ENCODE peak calls at places on chromosomes 13 and 19, in four cellular contexts. P is cardiac septum; V is CD4-positive, alpha-beta T cell; S is heart left ventricle. I is an unnamed sample.

GRCh38 chr13:43908156-43909126 is 28.7 kb downstream of the LACC1 start:
- DNase-seq in P (no peak), S (no peak), V (no peak), I (no peak)

GRCh38 chr13:67299731-67300130 is 69.6 kb upstream of the PCDH9 start:
- DNase-seq in S (no peak), V (no peak), P (no peak), I (no peak)

GRCh38 chr19:36665832-36666231 is 805 bp downstream of the ZNF461 start:
- DNase-seq in V (no peak), S (no peak), P (no peak), I (no peak)

GRCh38 chr19:56253737-56254136 is 18.8 kb upstream of the EDDM13 start:
- DNase-seq in S (no peak), P (no peak), V (no peak), I (no peak)

GRCh38 chr19:7595466-7596133 is at the start of gene CAMSAP3:
- DNase-seq in V (peak), S (no peak), P (no peak), I (peak)

GRCh38 chr13:80555796-80556195 is 214.9 kb upstream of the SPRY2 start:
- DNase-seq in S (no peak), P (no peak), V (no peak), I (no peak)

GRCh38 chr13:111955412-111955769 is 111.6 kb upstream of the SOX1 start:
- DNase-seq in S (no peak), P (no peak), V (no peak), I (no peak)

GRCh38 chr13:23889598-23890224 is 511 bp upstream of the MIPEP start:
- DNase-seq in V (no peak), S (no peak), P (no peak), I (no peak)

GRCh38 chr13:98466634-98467236 is 110.2 kb downstream of the STK24 start:
- DNase-seq in P (no peak), S (no peak), V (peak), I (no peak)

GRCh38 chr13:109575821-109576220 is 210.6 kb downstream of the IRS2 start:
- DNase-seq in S (no peak), V (no peak), P (no peak), I (no peak)

GRCh38 chr19:37966211-37967072 is 59.4 kb downstream of the SIPA1L3 start:
- DNase-seq in V (no peak), S (no peak), P (no peak), I (no peak)

GRCh38 chr13:79631260-79631659 is 150.3 kb downstream of the NDFIP2 start:
- DNase-seq in P (no peak), V (no peak), S (no peak), I (no peak)

GRCh38 chr13:50580684-50581305 is 262.7 kb downstream of the DLEU7 start:
- DNase-seq in S (peak), P (no peak), V (no peak), I (no peak)

GRCh38 chr13:112343591-112343990 is 32.6 kb upstream of the SPACA7 start:
- DNase-seq in V (no peak), P (no peak), S (no peak), I (no peak)